ENCODE peak calls at places on chromosomes 3 and 15, in four cellular contexts. C, F, D and V are unnamed samples.

GRCh38 chr3:9385209-9385936 is 12.0 kb upstream of the SETD5 start:
- DNase-seq in C (no peak), F (no peak), D (no peak), V (no peak)

GRCh38 chr3:11291808-11292207 is 19.6 kb downstream of the ATG7 start:
- DNase-seq in D (no peak), F (no peak), C (no peak), V (no peak)

GRCh38 chr3:157865449-157865862 is 240.8 kb downstream of the SHOX2 start:
- DNase-seq in C (no peak), F (peak; percentile 31), D (peak; percentile 57), V (no peak)

GRCh38 chr15:100790786-100791265 is 88.8 kb upstream of the ALDH1A3 start:
- DNase-seq in D (no peak), F (no peak), C (no peak), V (no peak)

GRCh38 chr3:61136191-61136590 is 115.1 kb downstream of the FHIT start:
- DNase-seq in D (no peak), C (no peak), F (no peak), V (no peak)

GRCh38 chr15:69444686-69445085 is 7.9 kb upstream of the RPLP1 start:
- DNase-seq in D (no peak), F (no peak), C (no peak), V (no peak)

GRCh38 chr3:37626722-37627565 is 234.7 kb upstream of the CTDSPL start:
- DNase-seq in F (no peak), D (no peak), C (no peak), V (no peak)

GRCh38 chr15:98286200-98286599 is 325.7 kb downstream of the ARRDC4 start:
- DNase-seq in C (no peak), D (no peak), F (no peak), V (no peak)

GRCh38 chr15:31223478-31224350 is 102.9 kb upstream of the KLF13 start:
- DNase-seq in F (no peak), C (no peak), D (no peak), V (no peak)